ENCODE peak calls at places on chromosomes 12 and 14, in seven cellular contexts. R, T, Q, U, W, C and V are unnamed samples.

GRCh38 chr12:75738486-75738885 is 227.1 kb upstream of the KRR1 start:
- DNase-seq in T (no peak), W (no peak), R (no peak), C (peak; percentile 42), Q (peak; percentile 13), U (peak; percentile 62), V (no peak)

GRCh38 chr12:93181396-93181965 is 196.2 kb upstream of the NUDT4 start:
- DNase-seq in Q (no peak), C (no peak), T (no peak), R (no peak), W (no peak), U (no peak), V (no peak)

GRCh38 chr12:5546616-5547015 is 114.7 kb downstream of the NTF3 start:
- DNase-seq in C (peak; percentile 29), Q (no peak), R (no peak), T (no peak), U (peak; percentile 18), W (no peak), V (peak; percentile 9)

GRCh38 chr12:71686658-71687025 is 760 bp downstream of the TMEM19 start:
- DNase-seq in T (no peak), W (no peak), U (no peak), Q (no peak), R (no peak), C (peak; percentile 19), V (no peak)

GRCh38 chr12:62190921-62191746 is 69.1 kb upstream of the USP15 start:
- DNase-seq in T (no peak), Q (peak; percentile 26), R (peak; percentile 48), W (no peak), C (peak; percentile 23), U (no peak), V (no peak)

GRCh38 chr12:2137707-2138106 is 84.9 kb downstream of the CACNA1C start:
- DNase-seq in W (no peak), U (no peak), C (no peak), Q (no peak), R (no peak), T (no peak), V (no peak)

GRCh38 chr12:88578821-88579518 is 1.3 kb downstream of the KITLG start:
- DNase-seq in Q (peak; percentile 38), R (peak; percentile 33), U (peak; percentile 49), W (no peak), T (no peak), C (no peak), V (no peak)

GRCh38 chr12:53045646-53046045 is 4.2 kb upstream of the TNS2 start:
- DNase-seq in C (no peak), W (peak; percentile 52), T (no peak), Q (no peak), R (no peak), U (no peak), V (no peak)

GRCh38 chr12:25020621-25021243 is 71.8 kb upstream of the BCAT1 start:
- DNase-seq in W (no peak), Q (no peak), U (no peak), C (no peak), R (no peak), T (no peak), V (no peak)

GRCh38 chr14:38203929-38204716 is 3.6 kb upstream of the SSTR1 start:
- DNase-seq in C (no peak), W (no peak), R (no peak), T (no peak), Q (no peak), U (no peak), V (no peak)

GRCh38 chr12:5140190-5140589 is 96.5 kb downstream of the KCNA5 start:
- DNase-seq in C (peak; percentile 30), W (no peak), U (peak; percentile 4), R (no peak), Q (no peak), T (no peak), V (peak; percentile 26)

GRCh38 chr14:73753887-73754880 is 40.0 kb upstream of the PNMA1 start:
- DNase-seq in Q (peak; percentile 34), R (peak; percentile 72), W (peak; percentile 56), U (peak; percentile 89), C (no peak), T (peak; percentile 43), V (no peak)

GRCh38 chr14:22915886-22916521 is 2.9 kb downstream of the RBM23 start:
- DNase-seq in R (no peak), U (peak; percentile 61), C (no peak), T (no peak), Q (no peak), W (peak; percentile 48), V (no peak)

GRCh38 chr12:21301-22189 is 45.0 kb upstream of the IQSEC3 start:
- DNase-seq in Q (no peak), C (no peak), T (no peak), U (no peak), W (no peak), R (no peak), V (no peak)

GRCh38 chr12:6697584-6698351 is 2.8 kb downstream of the PIANP start:
- DNase-seq in Q (peak; percentile 40), W (peak; percentile 28), U (peak; percentile 80), R (no peak), T (no peak), C (peak; percentile 64), V (peak; percentile 34)

GRCh38 chr12:30691122-30691879 is 4.4 kb downstream of the IPO8 start:
- DNase-seq in Q (peak; percentile 32), C (peak; percentile 85), W (peak; percentile 16), R (no peak), T (no peak), U (peak; percentile 85), V (peak; percentile 60)

GRCh38 chr12:42445891-42446290 is 119.9 kb downstream of the PPHLN1 start:
- DNase-seq in C (no peak), T (no peak), Q (no peak), U (no peak), R (no peak), W (no peak), V (no peak)

GRCh38 chr14:23171251-23171975 is 12.0 kb downstream of the SLC7A8 start:
- DNase-seq in R (no peak), W (no peak), C (no peak), Q (no peak), T (no peak), U (peak; percentile 48), V (peak; percentile 96)

GRCh38 chr14:90760055-90760444 is 56.2 kb downstream of the TTC7B start:
- DNase-seq in Q (no peak), R (no peak), C (no peak), U (no peak), W (no peak), T (no peak), V (no peak)

GRCh38 chr14:92516344-92516965 is 2.9 kb downstream of the RIN3 start:
- DNase-seq in R (peak; percentile 40), W (no peak), T (peak; percentile 17), C (no peak), U (no peak), Q (no peak), V (no peak)

GRCh38 chr12:102816816-102817434 is 100.1 kb downstream of the PAH start:
- DNase-seq in W (no peak), R (no peak), T (no peak), C (peak; percentile 29), Q (peak; percentile 57), U (peak; percentile 10), V (no peak)

GRCh38 chr14:37903561-37904191 is 304.0 kb upstream of the SSTR1 start:
- DNase-seq in Q (peak; percentile 55), W (peak; percentile 29), C (peak; percentile 59), T (no peak), R (no peak), U (peak; percentile 56), V (peak; percentile 20)

GRCh38 chr12:57111046-57111698 is at the start of gene STAT6:
- DNase-seq in U (peak; percentile 96), W (peak; percentile 92), Q (peak; percentile 80), T (peak; percentile 92), R (peak; percentile 93), C (peak; percentile 87), V (no peak)

GRCh38 chr12:121804417-121805111 is 755 bp downstream of the SETD1B start:
- DNase-seq in W (peak; percentile 52), T (peak; percentile 84), U (peak; percentile 57), R (peak; percentile 78), Q (peak; percentile 45), C (no peak), V (no peak)

GRCh38 chr14:102029956-102030355 is 56.9 kb downstream of the HSP90AA1 start:
- DNase-seq in C (peak; percentile 90), R (no peak), T (no peak), W (no peak), U (peak; percentile 29), Q (no peak), V (no peak)

DNA sequence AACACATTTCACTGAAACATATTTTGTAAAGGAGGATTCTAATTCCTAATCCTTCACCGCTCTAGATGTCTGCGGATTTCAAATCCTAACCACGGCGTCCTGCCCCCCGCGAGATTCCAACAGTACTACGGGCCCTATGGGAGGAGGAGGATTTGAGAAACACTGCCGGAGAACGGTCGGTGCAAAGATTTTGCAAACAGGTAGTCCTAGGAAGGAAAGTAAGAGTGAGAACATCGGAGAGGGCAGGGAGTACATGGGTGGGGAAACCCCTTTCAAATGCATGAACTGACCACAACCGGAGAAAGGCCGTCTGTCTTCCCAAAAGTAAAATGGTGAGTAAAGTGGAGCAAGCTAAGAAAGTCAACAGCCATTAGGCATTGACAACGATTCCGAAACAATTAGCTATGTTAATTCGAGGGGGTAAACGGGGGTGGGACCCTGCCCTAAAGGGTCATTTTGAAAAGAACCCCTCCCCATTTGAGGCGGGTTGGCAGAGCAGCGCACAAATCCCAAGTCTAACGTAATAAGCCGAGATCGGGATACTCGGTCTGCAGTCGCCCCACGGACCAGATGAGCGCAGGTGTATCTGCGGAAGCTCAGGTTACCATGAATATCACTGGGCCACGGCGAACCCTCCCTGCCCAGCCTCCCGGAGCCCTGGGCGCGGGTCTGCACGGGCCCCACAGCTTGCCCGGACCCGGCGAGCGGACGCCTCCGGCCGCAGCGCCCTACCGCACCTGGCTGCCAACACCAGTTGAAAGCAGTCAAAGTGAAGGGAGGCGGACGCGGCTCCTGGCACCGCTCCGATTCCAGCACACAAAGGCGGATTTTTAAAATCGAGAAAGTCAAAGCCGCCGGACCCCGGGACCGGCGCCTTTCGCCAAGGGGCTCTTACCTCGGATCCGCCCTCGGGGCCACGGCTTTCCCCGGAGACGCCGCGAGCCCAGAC is 648 bp downstream of the EPS8 start:
- DNase-seq in W (peak; percentile 58), C (peak; percentile 45), U (peak; percentile 64), T (no peak), R (no peak), Q (peak; percentile 39), V (no peak)
- H3K4me1 ChIP-seq in W (peaks cover 8% of the 10 kb centered on the region), C (peaks cover 2% of the 10 kb centered on the region), U (no peaks in the 10 kb centered on the region), T (peaks cover 8% of the 10 kb centered on the region), R (no peaks in the 10 kb centered on the region), Q (no peaks in the 10 kb centered on the region), V (no peaks in the 10 kb centered on the region)

GRCh38 chr14:99576304-99576703 is 27.7 kb downstream of the CCDC85C start:
- DNase-seq in U (no peak), Q (peak; percentile 36), C (no peak), W (no peak), T (no peak), R (no peak), V (no peak)
- H3K4me1 ChIP-seq in U (peaks cover 81% of the 10 kb centered on the region), Q (peaks cover 81% of the 10 kb centered on the region), C (peaks cover 78% of the 10 kb centered on the region), W (peaks cover 99% of the 10 kb centered on the region), T (no peaks in the 10 kb centered on the region), R (peaks cover 80% of the 10 kb centered on the region), V (peaks cover 50% of the 10 kb centered on the region)

GRCh38 chr14:99476864-99477263 is 3.8 kb downstream of the SETD3 start:
- DNase-seq in R (no peak), U (peak; percentile 28), T (no peak), C (peak; percentile 47), Q (no peak), W (no peak), V (peak; percentile 33)
- H3K4me1 ChIP-seq in R (peaks cover 14% of the 10 kb centered on the region), U (peaks cover 3% of the 10 kb centered on the region), T (peaks cover 14% of the 10 kb centered on the region), C (peaks cover 10% of the 10 kb centered on the region), Q (peaks cover 16% of the 10 kb centered on the region), W (peaks cover 22% of the 10 kb centered on the region), V (peaks cover 12% of the 10 kb centered on the region)

GRCh38 chr14:61525293-61526011 is 169.9 kb upstream of the HIF1A start:
- DNase-seq in W (peak; percentile 91), Q (no peak), R (no peak), C (peak; percentile 52), U (peak; percentile 91), T (peak; percentile 65), V (peak; percentile 99)
- H3K4me1 ChIP-seq in W (peaks cover 78% of the 10 kb centered on the region), Q (peaks cover 31% of the 10 kb centered on the region), R (peaks cover 51% of the 10 kb centered on the region), C (peaks cover 33% of the 10 kb centered on the region), U (peaks cover 37% of the 10 kb centered on the region), T (peaks cover 44% of the 10 kb centered on the region), V (peaks cover 30% of the 10 kb centered on the region)